ENCODE peak calls at places on chromosomes 12 and 14, in four cellular contexts. One of them, this sample, is unnamed.

GRCh38 chr14:58805605-58806358 is 168.0 kb downstream of the DACT1 start:
- DNase-seq in AG04450: no peak
- DNase-seq in upper lobe of right lung: no peak
- DNase-seq in endothelial cell of umbilical vein: peak
- DNase-seq in this sample: no peak

GRCh38 chr14:104293231-104293841 is 154.9 kb downstream of the KIF26A start:
- DNase-seq in AG04450: no peak
- DNase-seq in upper lobe of right lung: peak
- DNase-seq in endothelial cell of umbilical vein: no peak
- DNase-seq in this sample: no peak

GRCh38 chr12:75862692-75863471 is 168.7 kb downstream of the PHLDA1 start:
- DNase-seq in AG04450: no peak
- DNase-seq in upper lobe of right lung: no peak
- DNase-seq in endothelial cell of umbilical vein: peak
- DNase-seq in this sample: no peak

GRCh38 chr12:109539508-109539907 is 33.8 kb downstream of the MMAB start:
- DNase-seq in AG04450: no peak
- DNase-seq in upper lobe of right lung: no peak
- DNase-seq in endothelial cell of umbilical vein: peak
- DNase-seq in this sample: no peak

GRCh38 chr12:54711664-54712063 is 63.5 kb upstream of the DCD start:
- DNase-seq in AG04450: no peak
- DNase-seq in upper lobe of right lung: no peak
- DNase-seq in endothelial cell of umbilical vein: no peak
- DNase-seq in this sample: no peak

GRCh38 chr12:93778306-93778705 is 101.1 kb downstream of the CRADD start:
- DNase-seq in AG04450: peak
- DNase-seq in upper lobe of right lung: no peak
- DNase-seq in endothelial cell of umbilical vein: peak
- DNase-seq in this sample: peak

GRCh38 chr14:21626491-21627230 is 8.1 kb downstream of the OR10G2 start:
- DNase-seq in AG04450: no peak
- DNase-seq in upper lobe of right lung: no peak
- DNase-seq in endothelial cell of umbilical vein: no peak
- DNase-seq in this sample: no peak

GRCh38 chr14:42001436-42001835 is 394.8 kb downstream of the LRFN5 start:
- DNase-seq in AG04450: no peak
- DNase-seq in upper lobe of right lung: no peak
- DNase-seq in endothelial cell of umbilical vein: no peak
- DNase-seq in this sample: no peak

GRCh38 chr12:5166976-5167375 is 123.3 kb downstream of the KCNA5 start:
- DNase-seq in AG04450: peak
- DNase-seq in upper lobe of right lung: no peak
- DNase-seq in endothelial cell of umbilical vein: peak
- DNase-seq in this sample: no peak

GRCh38 chr14:64636208-64636979 is 67.8 kb upstream of the PLEKHG3 start:
- DNase-seq in AG04450: no peak
- DNase-seq in upper lobe of right lung: peak
- DNase-seq in endothelial cell of umbilical vein: peak
- DNase-seq in this sample: peak

GRCh38 chr12:11622774-11623375 is 26.6 kb upstream of the ETV6 start:
- DNase-seq in AG04450: no peak
- DNase-seq in upper lobe of right lung: no peak
- DNase-seq in endothelial cell of umbilical vein: no peak
- DNase-seq in this sample: no peak

GRCh38 chr12:59444932-59445331 is 150.9 kb upstream of the SLC16A7 start:
- DNase-seq in AG04450: no peak
- DNase-seq in upper lobe of right lung: no peak
- DNase-seq in endothelial cell of umbilical vein: peak
- DNase-seq in this sample: no peak

GRCh38 chr12:55931317-55931779 is 386 bp downstream of the DGKA start:
- DNase-seq in AG04450: no peak
- DNase-seq in upper lobe of right lung: no peak
- DNase-seq in endothelial cell of umbilical vein: peak
- DNase-seq in this sample: no peak

GRCh38 chr12:75944097-75944904 is 87.3 kb downstream of the PHLDA1 start:
- DNase-seq in AG04450: peak
- DNase-seq in upper lobe of right lung: no peak
- DNase-seq in endothelial cell of umbilical vein: peak
- DNase-seq in this sample: no peak

GRCh38 chr14:73785834-73786631 is 65.6 kb upstream of the PTGR2 start:
- DNase-seq in AG04450: peak
- DNase-seq in upper lobe of right lung: peak
- DNase-seq in endothelial cell of umbilical vein: peak
- DNase-seq in this sample: peak

GRCh38 chr12:94254270-94254669 is 105.9 kb downstream of the PLXNC1 start:
- DNase-seq in AG04450: no peak
- DNase-seq in upper lobe of right lung: no peak
- DNase-seq in endothelial cell of umbilical vein: no peak
- DNase-seq in this sample: no peak

GRCh38 chr12:33813536-33813935 is 208.8 kb upstream of the ALG10 start:
- DNase-seq in AG04450: no peak
- DNase-seq in upper lobe of right lung: no peak
- DNase-seq in endothelial cell of umbilical vein: no peak
- DNase-seq in this sample: no peak

GRCh38 chr12:128387811-128388422 is 120.9 kb downstream of the TMEM132C start:
- DNase-seq in AG04450: no peak
- DNase-seq in upper lobe of right lung: peak
- DNase-seq in endothelial cell of umbilical vein: no peak
- DNase-seq in this sample: peak

GRCh38 chr14:22319526-22320352 is 269.3 kb downstream of the DAD1 start:
- DNase-seq in AG04450: no peak
- DNase-seq in upper lobe of right lung: no peak
- DNase-seq in endothelial cell of umbilical vein: peak
- DNase-seq in this sample: peak

GRCh38 chr12:104942075-104942474 is 16.0 kb downstream of the SLC41A2 start:
- DNase-seq in AG04450: no peak
- DNase-seq in upper lobe of right lung: no peak
- DNase-seq in endothelial cell of umbilical vein: no peak
- DNase-seq in this sample: no peak

GRCh38 chr12:22046090-22046967 is at the start of gene CMAS:
- DNase-seq in AG04450: peak
- DNase-seq in upper lobe of right lung: peak
- DNase-seq in endothelial cell of umbilical vein: peak
- DNase-seq in this sample: peak

GRCh38 chr14:92160619-92161018 is 38.9 kb downstream of the CPSF2 start:
- DNase-seq in AG04450: peak
- DNase-seq in upper lobe of right lung: no peak
- DNase-seq in endothelial cell of umbilical vein: no peak
- DNase-seq in this sample: no peak

GRCh38 chr14:105499256-105500035 is 8.4 kb downstream of the TEDC1 start:
- DNase-seq in AG04450: no peak
- DNase-seq in upper lobe of right lung: no peak
- DNase-seq in endothelial cell of umbilical vein: no peak
- DNase-seq in this sample: peak

GRCh38 chr14:54350196-54350595 is 46.6 kb upstream of the CDKN3 start:
- DNase-seq in AG04450: no peak
- DNase-seq in upper lobe of right lung: no peak
- DNase-seq in endothelial cell of umbilical vein: no peak
- DNase-seq in this sample: peak

GRCh38 chr14:105332352-105332874 is 17.9 kb downstream of the PACS2 start:
- DNase-seq in AG04450: no peak
- DNase-seq in upper lobe of right lung: no peak
- DNase-seq in endothelial cell of umbilical vein: no peak
- DNase-seq in this sample: no peak

GRCh38 chr14:85233756-85234545 is 296.0 kb upstream of the FLRT2 start:
- DNase-seq in AG04450: no peak
- DNase-seq in upper lobe of right lung: no peak
- DNase-seq in endothelial cell of umbilical vein: peak
- DNase-seq in this sample: no peak

GRCh38 chr12:101924647-101925046 is 47.3 kb downstream of the DRAM1 start:
- DNase-seq in AG04450: no peak
- DNase-seq in upper lobe of right lung: no peak
- DNase-seq in endothelial cell of umbilical vein: no peak
- DNase-seq in this sample: peak

GRCh38 chr14:24432259-24433131 is 2.7 kb downstream of the KHNYN start:
- DNase-seq in AG04450: no peak
- DNase-seq in upper lobe of right lung: no peak
- DNase-seq in endothelial cell of umbilical vein: no peak
- DNase-seq in this sample: no peak

GRCh38 chr12:104486943-104487819 is 30.4 kb downstream of the CHST11 start:
- DNase-seq in AG04450: no peak
- DNase-seq in upper lobe of right lung: no peak
- DNase-seq in endothelial cell of umbilical vein: no peak
- DNase-seq in this sample: no peak

GRCh38 chr12:129138776-129139175 is 285.5 kb downstream of the GLT1D1 start:
- DNase-seq in AG04450: no peak
- DNase-seq in upper lobe of right lung: no peak
- DNase-seq in endothelial cell of umbilical vein: no peak
- DNase-seq in this sample: no peak

GRCh38 chr12:23399402-23399933 is 550.0 kb downstream of the SOX5 start:
- DNase-seq in AG04450: no peak
- DNase-seq in upper lobe of right lung: no peak
- DNase-seq in endothelial cell of umbilical vein: no peak
- DNase-seq in this sample: no peak

GRCh38 chr12:27969901-27970390 is 2.6 kb downstream of the PTHLH start:
- DNase-seq in AG04450: no peak
- DNase-seq in upper lobe of right lung: peak
- DNase-seq in endothelial cell of umbilical vein: peak
- DNase-seq in this sample: peak

GRCh38 chr12:11812558-11813421 is 163.3 kb downstream of the ETV6 start:
- DNase-seq in AG04450: no peak
- DNase-seq in upper lobe of right lung: no peak
- DNase-seq in endothelial cell of umbilical vein: peak
- DNase-seq in this sample: no peak

GRCh38 chr14:65101631-65102440 is 481 bp downstream of the MAX start:
- DNase-seq in AG04450: no peak
- DNase-seq in upper lobe of right lung: peak
- DNase-seq in endothelial cell of umbilical vein: no peak
- DNase-seq in this sample: peak

GRCh38 chr12:98354520-98354919 is 160.9 kb upstream of the TMPO start:
- DNase-seq in AG04450: no peak
- DNase-seq in upper lobe of right lung: no peak
- DNase-seq in endothelial cell of umbilical vein: no peak
- DNase-seq in this sample: no peak

GRCh38 chr14:96158735-96159134 is 45.9 kb upstream of the BDKRB2 start:
- DNase-seq in AG04450: no peak
- DNase-seq in upper lobe of right lung: no peak
- DNase-seq in endothelial cell of umbilical vein: no peak
- DNase-seq in this sample: no peak

GRCh38 chr14:73472182-73473114 is 14.1 kb upstream of the NUMB start:
- DNase-seq in AG04450: peak
- DNase-seq in upper lobe of right lung: no peak
- DNase-seq in endothelial cell of umbilical vein: peak
- DNase-seq in this sample: peak

GRCh38 chr12:51836012-51836832 is 12.3 kb downstream of the FIGNL2 start:
- DNase-seq in AG04450: no peak
- DNase-seq in upper lobe of right lung: no peak
- DNase-seq in endothelial cell of umbilical vein: no peak
- DNase-seq in this sample: no peak

GRCh38 chr12:2456122-2456812 is 338.5 kb upstream of the FKBP4 start:
- DNase-seq in AG04450: no peak
- DNase-seq in upper lobe of right lung: no peak
- DNase-seq in endothelial cell of umbilical vein: no peak
- DNase-seq in this sample: no peak

GRCh38 chr12:2456813-2457186 is 338.0 kb upstream of the FKBP4 start:
- DNase-seq in AG04450: no peak
- DNase-seq in upper lobe of right lung: peak
- DNase-seq in endothelial cell of umbilical vein: no peak
- DNase-seq in this sample: no peak

GRCh38 chr12:2455410-2455809 is 339.4 kb upstream of the FKBP4 start:
- DNase-seq in AG04450: no peak
- DNase-seq in upper lobe of right lung: no peak
- DNase-seq in endothelial cell of umbilical vein: no peak
- DNase-seq in this sample: no peak

GRCh38 chr12:2458113-2458414 is 336.7 kb upstream of the FKBP4 start:
- DNase-seq in AG04450: no peak
- DNase-seq in upper lobe of right lung: no peak
- DNase-seq in endothelial cell of umbilical vein: no peak
- DNase-seq in this sample: no peak

GRCh38 chr12:2457215-2458112 is 337.3 kb upstream of the FKBP4 start:
- DNase-seq in AG04450: no peak
- DNase-seq in upper lobe of right lung: no peak
- DNase-seq in endothelial cell of umbilical vein: no peak
- DNase-seq in this sample: no peak
- TF ChIP-seq CTCF in AG04450: no peak
- TF ChIP-seq CTCF in upper lobe of right lung: no peak
- TF ChIP-seq CTCF in endothelial cell of umbilical vein: no peak
- TF ChIP-seq CTCF in this sample: no peak

GRCh38 chr12:121209629-121210572 is at the start of gene P2RX4:
- DNase-seq in AG04450: no peak
- DNase-seq in upper lobe of right lung: peak
- DNase-seq in endothelial cell of umbilical vein: peak
- DNase-seq in this sample: peak
- TF ChIP-seq CTCF in AG04450: no peak
- TF ChIP-seq CTCF in upper lobe of right lung: peak
- TF ChIP-seq CTCF in endothelial cell of umbilical vein: peak
- TF ChIP-seq CTCF in this sample: peak

GRCh38 chr12:39368891-39369290 is 74.0 kb downstream of the KIF21A start:
- DNase-seq in AG04450: no peak
- DNase-seq in upper lobe of right lung: no peak
- DNase-seq in endothelial cell of umbilical vein: no peak
- DNase-seq in this sample: no peak

GRCh38 chr12:39368096-39368495 is 74.8 kb downstream of the KIF21A start:
- DNase-seq in AG04450: no peak
- DNase-seq in upper lobe of right lung: no peak
- DNase-seq in endothelial cell of umbilical vein: no peak
- DNase-seq in this sample: no peak

GRCh38 chr12:39364196-39364595 is 78.7 kb downstream of the KIF21A start:
- DNase-seq in AG04450: no peak
- DNase-seq in upper lobe of right lung: no peak
- DNase-seq in endothelial cell of umbilical vein: no peak
- DNase-seq in this sample: no peak

GRCh38 chr12:39367494-39367893 is 75.4 kb downstream of the KIF21A start:
- DNase-seq in AG04450: no peak
- DNase-seq in upper lobe of right lung: no peak
- DNase-seq in endothelial cell of umbilical vein: no peak
- DNase-seq in this sample: no peak

DNA sequence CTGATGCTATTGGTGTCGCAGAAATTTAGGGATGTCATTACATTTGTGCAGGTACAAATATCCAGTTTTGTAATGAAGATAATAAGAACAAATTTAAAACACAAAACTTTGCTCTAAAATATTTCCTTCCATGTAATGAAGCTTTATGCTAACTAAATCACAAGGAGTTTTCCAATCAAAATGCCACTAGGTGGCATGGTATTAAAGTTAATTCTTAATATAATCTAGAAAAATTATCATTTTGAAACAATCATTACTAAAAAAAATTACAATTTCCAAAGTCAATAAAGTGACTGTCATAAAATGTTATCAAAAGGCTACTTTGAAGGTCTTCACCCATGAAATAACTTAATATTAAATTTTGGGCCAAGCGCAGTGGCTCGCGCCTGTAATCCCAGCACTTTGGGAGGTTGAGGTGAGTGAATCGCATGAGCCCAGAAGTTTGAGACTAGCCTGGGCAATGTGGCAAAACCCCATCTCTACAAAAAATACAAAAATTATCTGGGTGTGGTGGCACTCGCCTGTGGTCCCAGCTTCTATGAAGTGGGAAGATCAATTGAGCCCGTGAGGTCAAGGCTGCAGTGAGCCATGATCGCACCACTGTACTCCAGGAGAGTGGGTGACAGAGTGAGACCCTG is 77.4 kb downstream of the KIF21A start:
- DNase-seq in AG04450: no peak
- DNase-seq in upper lobe of right lung: no peak
- DNase-seq in endothelial cell of umbilical vein: no peak
- DNase-seq in this sample: no peak
- TF ChIP-seq CTCF in AG04450: no peak
- TF ChIP-seq CTCF in upper lobe of right lung: no peak
- TF ChIP-seq CTCF in endothelial cell of umbilical vein: no peak
- TF ChIP-seq CTCF in this sample: no peak

GRCh38 chr12:87775051-87775450 is 254.2 kb downstream of the C12orf50 start:
- DNase-seq in AG04450: no peak
- DNase-seq in upper lobe of right lung: no peak
- DNase-seq in endothelial cell of umbilical vein: no peak
- DNase-seq in this sample: no peak
- TF ChIP-seq CTCF in AG04450: no peak
- TF ChIP-seq CTCF in upper lobe of right lung: no peak
- TF ChIP-seq CTCF in endothelial cell of umbilical vein: no peak
- TF ChIP-seq CTCF in this sample: no peak

This sample was measured in testis.